ENCODE peak calls at places on chromosomes 12 and 14, in ten cellular contexts. G is tibial nerve, F is transverse colon, I is body of pancreas, Z is prostate gland, A is Peyer's patch, W is HCT116, J is uterus, X is A549, R is endothelial cell of umbilical vein. C is an unnamed sample.

GRCh38 chr12:62817556-62818271 is 117.2 kb downstream of the PPM1H start:
- DNase-seq in G (no peak), F (no peak), I (no peak), Z (no peak), A (no peak), W (no peak), J (no peak), X (no peak), R (peak), C (no peak)

GRCh38 chr12:12700249-12700648 is 4.3 kb upstream of the GPR19 start:
- DNase-seq in G (no peak), F (no peak), I (no peak), Z (no peak), A (no peak), W (no peak), J (no peak), X (no peak), R (no peak), C (no peak)

GRCh38 chr14:54364555-54365415 is 32.0 kb upstream of the CDKN3 start:
- DNase-seq in G (no peak), F (no peak), I (peak), Z (peak), A (no peak), W (no peak), J (peak), X (no peak), R (peak), C (no peak)

GRCh38 chr12:107225626-107226025 is 132.3 kb upstream of the CRY1 start:
- DNase-seq in G (no peak), F (no peak), I (no peak), Z (no peak), A (no peak), W (no peak), J (no peak), X (peak), R (no peak), C (peak)

GRCh38 chr14:54901380-54902142 is 1.1 kb downstream of the GCH1 start:
- DNase-seq in G (no peak), F (peak), I (no peak), Z (no peak), A (no peak), W (no peak), J (no peak), X (peak), R (peak), C (peak)

GRCh38 chr12:130993759-130994670 is 40.3 kb downstream of the ADGRD1 start:
- DNase-seq in G (no peak), F (no peak), I (no peak), Z (no peak), A (peak), W (no peak), J (no peak), X (peak), R (no peak), C (no peak)

GRCh38 chr12:109999983-110000505 is 814 bp downstream of the ANKRD13A start:
- DNase-seq in G (no peak), F (peak), I (peak), Z (peak), A (no peak), W (no peak), J (no peak), X (no peak), R (peak), C (no peak)

GRCh38 chr12:71764587-71765321 is 10.1 kb downstream of the RAB21 start:
- DNase-seq in G (no peak), F (no peak), I (no peak), Z (no peak), A (no peak), W (no peak), J (no peak), X (no peak), R (no peak), C (no peak)

GRCh38 chr14:81313200-81313599 is 86.9 kb downstream of the STON2 start:
- DNase-seq in G (no peak), F (no peak), I (no peak), Z (no peak), A (no peak), W (no peak), J (no peak), X (no peak), R (no peak), C (no peak)

GRCh38 chr12:52087961-52088820 is 8.7 kb downstream of the SMIM41 start:
- DNase-seq in G (no peak), F (no peak), I (no peak), Z (no peak), A (no peak), W (no peak), J (no peak), X (no peak), R (no peak), C (no peak)

GRCh38 chr14:39264558-39264957 is 30.8 kb downstream of the MIA2 start:
- DNase-seq in G (no peak), F (no peak), I (no peak), Z (no peak), A (no peak), W (no peak), J (no peak), X (no peak), R (no peak), C (no peak)

GRCh38 chr12:100593490-100593889 is 20.0 kb downstream of the GAS2L3 start:
- DNase-seq in G (no peak), F (no peak), I (no peak), Z (no peak), A (no peak), W (no peak), J (no peak), X (no peak), R (peak), C (no peak)

GRCh38 chr12:70607107-70607506 is 30.1 kb downstream of the PTPRB start:
- DNase-seq in G (no peak), F (no peak), I (no peak), Z (no peak), A (no peak), W (no peak), J (no peak), X (no peak), R (peak), C (no peak)

GRCh38 chr12:32891526-32891925 is 5.1 kb downstream of the PKP2 start:
- DNase-seq in G (no peak), F (no peak), I (no peak), Z (no peak), A (no peak), W (no peak), J (no peak), X (no peak), R (no peak), C (no peak)

GRCh38 chr12:130620281-130620680 is 95.8 kb downstream of the RIMBP2 start:
- DNase-seq in G (no peak), F (no peak), I (no peak), Z (no peak), A (no peak), W (no peak), J (no peak), X (no peak), R (no peak), C (no peak)

GRCh38 chr12:131844140-131844539 is 15.9 kb downstream of the MMP17 start:
- DNase-seq in G (no peak), F (no peak), I (no peak), Z (no peak), A (no peak), W (no peak), J (no peak), X (no peak), R (no peak), C (no peak)

GRCh38 chr12:108302471-108303311 is 36.4 kb downstream of the CMKLR1 start:
- DNase-seq in G (peak), F (peak), I (peak), Z (no peak), A (no peak), W (no peak), J (peak), X (no peak), R (peak), C (no peak)

GRCh38 chr14:24976599-24976998 is 73.3 kb downstream of the STXBP6 start:
- DNase-seq in G (no peak), F (no peak), I (peak), Z (no peak), A (no peak), W (no peak), J (no peak), X (no peak), R (no peak), C (no peak)

GRCh38 chr12:116544656-116545055 is 14.5 kb upstream of the MAP1LC3B2 start:
- DNase-seq in G (no peak), F (peak), I (no peak), Z (peak), A (no peak), W (no peak), J (peak), X (no peak), R (no peak), C (no peak)

GRCh38 chr12:25130741-25131188 is 64.2 kb downstream of the DNAI7 start:
- DNase-seq in G (no peak), F (no peak), I (no peak), Z (no peak), A (no peak), W (peak), J (no peak), X (peak), R (peak), C (no peak)

DNA sequence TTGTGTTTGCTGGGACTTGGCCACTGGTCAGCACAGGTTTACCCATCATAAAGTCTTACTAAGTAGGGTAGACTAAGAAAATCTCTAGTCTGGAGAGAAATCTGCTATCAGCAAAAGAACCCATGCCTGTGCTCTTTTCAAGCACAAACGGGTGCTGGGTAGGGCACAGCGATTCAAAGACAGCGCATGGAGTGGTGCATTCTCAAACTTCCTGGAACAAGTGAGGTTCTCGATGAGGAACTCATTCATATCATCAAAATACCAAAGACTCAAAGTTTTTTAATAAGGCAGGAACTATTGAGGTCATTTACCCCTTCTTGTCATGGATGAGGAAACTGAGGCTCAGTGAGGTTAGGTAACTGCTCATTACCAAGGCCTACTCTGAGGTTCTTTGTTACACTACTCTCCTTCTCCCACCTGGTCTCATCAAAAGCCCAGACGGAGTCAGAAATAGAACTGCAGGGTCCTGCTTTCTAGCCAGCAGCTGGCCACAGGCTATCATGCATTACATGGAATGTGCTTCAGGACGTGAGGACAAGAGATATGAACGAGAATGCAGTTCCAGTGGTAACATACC is 390.3 kb downstream of the ZFP36L1 start:
- DNase-seq in G (no peak), F (no peak), I (no peak), Z (no peak), A (no peak), W (no peak), J (no peak), X (no peak), R (no peak), C (no peak)
- TF ChIP-seq POLR2A in G (no peak), F (no peak), I (no peak), Z (no peak), A (no peak), W (no peak), J (no peak), X (no peak), R (no peak), C (no peak)

DNA sequence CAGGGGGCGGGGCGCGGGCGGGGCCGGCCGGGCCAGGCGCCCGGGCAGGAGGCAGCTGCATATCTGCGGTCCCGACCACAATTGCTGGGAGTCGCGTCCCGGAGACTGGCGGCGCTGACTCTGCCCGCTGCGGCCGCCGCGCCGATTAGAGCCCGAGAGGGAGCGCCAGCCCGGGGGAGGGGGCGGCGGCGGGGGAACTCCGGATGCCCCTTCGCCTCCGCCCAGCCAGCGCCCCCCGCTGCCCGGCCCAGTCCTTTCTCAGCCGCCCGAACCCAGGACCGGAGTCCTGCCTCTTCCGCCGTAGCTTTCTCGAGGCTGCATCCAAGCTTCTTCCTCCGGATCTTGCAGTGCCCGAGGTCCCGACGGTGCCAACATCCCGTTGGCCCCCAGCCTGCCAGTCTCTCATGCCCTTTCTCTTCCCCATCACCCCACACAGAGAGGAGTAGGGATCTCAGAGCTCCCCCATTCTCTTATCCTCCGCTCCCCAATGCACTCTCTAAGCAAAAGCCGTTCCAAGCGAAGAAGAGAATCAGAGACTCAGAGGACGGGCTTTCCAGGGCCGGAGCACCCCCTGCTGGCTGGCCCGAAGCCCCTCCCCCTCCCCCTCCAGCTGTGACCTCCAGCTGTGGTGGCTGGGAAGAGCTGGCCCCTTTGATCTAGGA is 8.8 kb upstream of the SP7 start:
- DNase-seq in G (peak), F (peak), I (peak), Z (peak), A (peak), W (no peak), J (peak), X (peak), R (peak), C (peak)
- TF ChIP-seq POLR2A in G (peak), F (peak), I (peak), Z (peak), A (no peak), W (no peak), J (peak), X (peak), R (peak), C (peak)

DNA sequence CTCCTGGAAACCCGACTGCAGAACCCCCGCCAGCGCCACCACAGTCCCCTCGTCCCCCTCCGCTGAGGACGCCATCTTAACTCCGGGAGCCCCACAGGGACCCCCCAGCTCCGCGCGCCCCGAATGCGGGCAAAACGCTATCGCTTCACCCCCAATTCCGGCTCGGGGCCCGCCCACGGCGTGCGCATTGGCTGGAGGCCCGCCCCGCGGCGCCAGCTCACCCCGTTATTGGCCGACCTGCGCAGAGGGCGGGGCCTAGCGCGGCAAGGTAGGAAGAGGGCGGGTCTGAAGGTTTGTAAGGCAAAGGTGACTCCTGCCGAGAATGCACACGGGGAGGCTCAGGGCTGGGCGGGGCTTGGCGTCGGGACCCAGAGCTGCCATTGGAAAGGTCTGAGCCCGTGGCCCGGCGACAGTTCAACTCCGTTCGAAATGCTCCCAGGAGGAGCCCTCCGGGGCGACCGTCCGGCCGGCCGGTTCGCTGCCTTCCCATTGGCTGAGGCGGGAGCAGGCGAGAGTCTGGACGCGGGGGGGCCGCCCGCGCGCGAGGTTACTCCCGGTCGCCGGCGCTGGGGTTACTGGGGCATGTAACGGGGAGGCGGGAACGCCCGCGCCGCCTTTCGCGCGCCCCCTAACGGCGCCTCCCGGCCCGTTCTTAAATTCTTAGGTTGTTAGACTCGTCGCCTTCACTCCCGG is at the start of gene LPCAT3:
- DNase-seq in G (peak), F (peak), I (peak), Z (peak), A (peak), W (peak), J (peak), X (peak), R (peak), C (peak)
- TF ChIP-seq POLR2A in G (peak), F (peak), I (peak), Z (peak), A (peak), W (no peak), J (peak), X (peak), R (peak), C (peak)

GRCh38 chr14:75418779-75419768 is 8.7 kb upstream of the JDP2 start:
- DNase-seq in G (no peak), F (peak), I (peak), Z (peak), A (peak), W (peak), J (no peak), X (no peak), R (no peak), C (no peak)
- TF ChIP-seq POLR2A in G (no peak), F (no peak), I (no peak), Z (no peak), A (no peak), W (no peak), J (no peak), X (no peak), R (no peak), C (no peak)

GRCh38 chr12:464484-465267 is 4.9 kb downstream of the B4GALNT3 start:
- DNase-seq in G (no peak), F (no peak), I (peak), Z (no peak), A (no peak), W (no peak), J (no peak), X (no peak), R (no peak), C (no peak)
- TF ChIP-seq POLR2A in G (no peak), F (no peak), I (no peak), Z (no peak), A (no peak), W (no peak), J (no peak), X (no peak), R (no peak), C (no peak)

GRCh38 chr14:92613008-92613658 is 99.6 kb downstream of the RIN3 start:
- DNase-seq in G (no peak), F (peak), I (no peak), Z (no peak), A (peak), W (no peak), J (no peak), X (no peak), R (no peak), C (peak)
- TF ChIP-seq POLR2A in G (no peak), F (no peak), I (no peak), Z (no peak), A (no peak), W (no peak), J (no peak), X (no peak), R (no peak), C (no peak)

DNA sequence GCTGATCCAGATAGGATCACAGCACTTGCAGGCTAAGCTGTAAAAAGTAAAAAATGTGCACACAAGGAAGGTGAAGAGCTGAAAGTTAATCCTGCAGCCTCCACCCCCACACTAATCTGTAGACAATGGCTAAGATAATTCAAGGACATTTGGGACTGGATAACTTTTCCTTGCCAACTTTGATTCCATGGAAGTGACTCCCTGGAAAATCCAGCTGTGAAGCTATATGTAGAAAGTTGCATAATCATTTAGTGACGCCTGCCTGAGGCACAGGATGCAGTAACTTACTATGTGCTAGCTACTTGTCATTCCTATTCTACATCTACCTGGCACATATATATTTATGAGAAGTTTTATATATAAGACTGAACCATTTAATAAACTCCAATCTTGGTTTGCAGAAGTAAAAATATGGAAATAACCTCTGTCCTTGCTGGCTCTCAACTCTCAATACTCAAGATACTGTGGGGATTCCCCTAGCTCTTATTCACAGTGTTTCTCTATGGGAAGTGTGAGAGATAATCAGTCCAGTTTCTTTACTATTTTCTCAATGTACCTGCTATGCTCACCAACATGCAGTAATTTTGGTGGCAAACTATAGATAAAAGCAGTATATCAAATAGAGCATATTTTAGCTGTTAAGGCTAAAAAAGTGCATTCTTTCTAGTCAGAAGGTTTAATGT is 14.8 kb downstream of the LDHB start:
- DNase-seq in G (no peak), F (no peak), I (no peak), Z (no peak), A (no peak), W (no peak), J (no peak), X (no peak), R (no peak), C (no peak)
- TF ChIP-seq POLR2A in G (no peak), F (no peak), I (no peak), Z (no peak), A (no peak), W (no peak), J (no peak), X (no peak), R (no peak), C (no peak)

DNA sequence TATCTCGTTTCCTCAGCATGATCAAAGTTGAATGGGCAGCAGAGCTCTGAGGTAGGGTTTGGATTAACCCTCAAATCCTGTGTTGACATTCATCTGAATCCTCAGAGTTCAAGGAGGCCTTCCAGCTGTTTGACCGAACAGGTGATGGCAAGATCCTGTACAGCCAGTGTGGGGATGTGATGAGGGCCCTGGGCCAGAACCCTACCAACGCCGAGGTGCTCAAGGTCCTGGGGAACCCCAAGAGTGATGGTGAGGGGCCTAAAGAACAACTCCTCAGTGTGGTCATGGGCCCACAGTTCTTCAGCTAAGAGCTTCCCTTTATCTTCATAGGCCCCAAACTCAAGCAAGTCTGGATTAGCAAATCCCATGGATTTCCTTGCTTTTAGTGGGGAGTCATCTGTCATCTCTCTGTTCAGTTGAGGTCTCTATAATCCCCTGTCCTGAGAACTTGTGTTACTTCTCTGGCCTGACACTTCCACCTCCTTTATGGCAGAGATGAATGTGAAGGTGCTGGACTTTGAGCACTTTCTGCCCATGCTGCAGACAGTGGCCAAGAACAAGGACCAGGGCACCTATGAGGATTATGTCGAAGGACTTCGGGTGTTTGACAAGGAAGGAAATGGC is 1.4 kb downstream of the MYL6 start:
- DNase-seq in G (no peak), F (no peak), I (no peak), Z (no peak), A (no peak), W (no peak), J (no peak), X (no peak), R (peak), C (no peak)
- TF ChIP-seq POLR2A in G (no peak), F (no peak), I (no peak), Z (no peak), A (no peak), W (no peak), J (no peak), X (no peak), R (no peak), C (no peak)

DNA sequence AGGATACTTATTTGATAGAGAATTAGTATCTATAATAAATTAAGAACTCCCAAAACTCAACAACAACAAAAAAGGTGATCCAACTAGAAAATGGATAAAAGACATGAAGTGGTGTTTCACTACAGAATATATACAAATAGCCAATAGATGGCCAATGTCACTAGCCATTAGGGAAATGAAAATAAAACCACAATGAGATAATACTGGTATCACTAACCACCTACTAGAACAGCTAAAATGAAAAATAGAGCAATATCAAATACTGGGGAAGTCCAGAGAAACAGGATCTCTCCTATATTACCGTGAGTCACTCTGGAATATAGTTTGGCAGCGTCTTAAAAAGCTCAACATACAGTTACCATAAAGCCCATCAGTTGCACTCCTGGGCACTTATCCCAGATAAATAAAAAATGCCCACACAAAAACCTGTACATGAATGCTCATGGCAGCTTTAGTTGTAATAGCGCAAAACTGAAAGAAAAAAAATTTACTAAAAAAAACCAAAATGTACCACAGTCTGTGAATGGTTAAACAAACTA is 101.7 kb downstream of the TMTC1 start:
- DNase-seq in G (no peak), F (no peak), I (no peak), Z (no peak), A (no peak), W (no peak), J (no peak), X (no peak), R (no peak), C (no peak)
- TF ChIP-seq POLR2A in G (no peak), F (no peak), I (no peak), Z (no peak), A (no peak), W (no peak), J (no peak), X (no peak), R (no peak), C (no peak)